ENCODE peak calls at places on chromosomes 6 and 20, in nine cellular contexts. I, P, A, W, O, C, H, X and Q are unnamed samples.

GRCh38 chr6:3282461-3283236 is 23.9 kb downstream of the PSMG4 start:
- DNase-seq in X (peak), I (no peak), H (no peak), W (no peak), C (no peak), A (no peak), O (no peak), P (no peak), Q (no peak)

GRCh38 chr6:135018961-135019360 is 35.7 kb downstream of the HBS1L start:
- DNase-seq in O (no peak), W (no peak), H (no peak), A (no peak), P (no peak), X (no peak), C (no peak), I (no peak), Q (no peak)

GRCh38 chr6:115740907-115741306 is 319.8 kb downstream of the FRK start:
- DNase-seq in P (no peak), H (no peak), A (no peak), O (no peak), X (no peak), C (peak), W (no peak), I (no peak), Q (no peak)

GRCh38 chr6:21005816-21006553 is 471.7 kb downstream of the CDKAL1 start:
- DNase-seq in P (peak), X (no peak), W (peak), C (peak), H (no peak), O (peak), I (no peak), A (no peak), Q (no peak)

GRCh38 chr20:11521831-11522230 is 395.9 kb upstream of the BTBD3 start:
- DNase-seq in I (no peak), H (no peak), C (no peak), A (no peak), P (no peak), O (no peak), X (no peak), W (no peak), Q (no peak)

GRCh38 chr6:3442444-3443220 is 14.2 kb downstream of the SLC22A23 start:
- DNase-seq in X (no peak), A (no peak), W (peak), P (no peak), H (no peak), I (no peak), O (peak), C (no peak), Q (no peak)

GRCh38 chr20:49877254-49877990 is 37.9 kb downstream of the SPATA2 start:
- DNase-seq in X (no peak), I (no peak), P (no peak), O (no peak), W (no peak), C (no peak), H (no peak), A (no peak), Q (no peak)

GRCh38 chr6:41167173-41167963 is 4.5 kb upstream of the TREM2 start:
- DNase-seq in O (peak), P (no peak), I (no peak), H (no peak), A (peak), W (peak), X (peak), C (no peak), Q (no peak)

GRCh38 chr6:148746363-148747144 is at the start of gene UST:
- DNase-seq in W (peak), O (peak), A (peak), H (peak), C (peak), X (peak), I (peak), P (peak), Q (peak)

GRCh38 chr6:139530551-139530950 is 156.1 kb upstream of the CITED2 start:
- DNase-seq in A (no peak), W (no peak), X (no peak), P (no peak), C (no peak), I (no peak), O (no peak), H (no peak), Q (no peak)

GRCh38 chr6:149834513-149835481 is 29.4 kb downstream of the LRP11 start:
- DNase-seq in O (peak), W (peak), C (peak), H (peak), P (peak), I (peak), X (peak), A (peak), Q (no peak)

GRCh38 chr6:63899550-63899949 is 263.9 kb downstream of the PHF3 start:
- DNase-seq in X (no peak), C (no peak), O (peak), W (peak), A (no peak), I (no peak), P (no peak), H (no peak), Q (no peak)

GRCh38 chr6:37372116-37372515 is 18.3 kb downstream of the RNF8 start:
- DNase-seq in P (no peak), W (no peak), A (no peak), H (no peak), I (no peak), X (no peak), C (no peak), O (no peak), Q (no peak)

GRCh38 chr6:26329763-26330511 is 35.1 kb upstream of the BTN3A2 start:
- DNase-seq in W (peak), A (no peak), O (peak), C (peak), P (peak), X (peak), I (peak), H (no peak), Q (no peak)

GRCh38 chr6:38997128-38997761 is 51.3 kb upstream of the GLP1R start:
- DNase-seq in A (peak), W (peak), H (no peak), X (peak), I (no peak), C (peak), P (peak), O (peak), Q (peak)